ENCODE peak calls at places on chromosomes 16 and 17, in nine cellular contexts. Q is kidney glomerular epithelial cell; F is NCI-H1105; L is SK-N-MC; J is cardiac muscle cell; N is left ventricle myocardium superior; O is stimulated activated CD8-positive, alpha-beta memory T cell treated with anti-CD3 and anti-CD28 coated beads, Interleukin-2, amount 100 ng/mL, for 1 hour; M is HTR-8/SVneo; I is H7. B is an unnamed sample.

GRCh38 chr17:79658811-79659207 is 48.0 kb upstream of the RBFOX3 start:
- DNase-seq in Q (no peak), F (no peak), L (no peak), J (peak), N (no peak), O (no peak), M (no peak), I (peak), B (peak)

GRCh38 chr17:43392397-43392796 is 6.4 kb upstream of the ARL4D start:
- DNase-seq in Q (no peak), F (no peak), L (no peak), J (no peak), N (no peak), O (no peak), M (no peak), I (no peak), B (no peak)

GRCh38 chr16:31713071-31713944 is 160.3 kb upstream of the ZNF267 start:
- DNase-seq in Q (peak), F (peak), L (peak), J (peak), N (peak), O (peak), M (peak), I (peak), B (peak)

GRCh38 chr16:76583466-76583865 is 306.3 kb downstream of the CNTNAP4 start:
- DNase-seq in Q (no peak), F (peak), L (no peak), J (peak), N (peak), O (no peak), M (no peak), I (no peak), B (peak)

GRCh38 chr17:31787857-31788570 is 71.0 kb downstream of the COPRS start:
- DNase-seq in Q (peak), F (no peak), L (no peak), J (peak), N (peak), O (no peak), M (peak), I (no peak), B (peak)

GRCh38 chr17:16872836-16873653 is 98.9 kb downstream of the TNFRSF13B start:
- DNase-seq in Q (no peak), F (peak), L (no peak), J (peak), N (peak), O (no peak), M (peak), I (peak), B (peak)

GRCh38 chr16:17339764-17340541 is 130.8 kb downstream of the XYLT1 start:
- DNase-seq in Q (no peak), F (no peak), L (no peak), J (peak), N (no peak), O (no peak), M (no peak), I (no peak), B (peak)

GRCh38 chr16:445566-445965 is 20.1 kb downstream of the RAB11FIP3 start:
- DNase-seq in Q (no peak), F (no peak), L (no peak), J (no peak), N (no peak), O (no peak), M (no peak), I (peak), B (no peak)

GRCh38 chr17:58965221-58965620 is 141.5 kb downstream of the TRIM37 start:
- DNase-seq in Q (no peak), F (no peak), L (no peak), J (no peak), N (no peak), O (no peak), M (no peak), I (no peak), B (no peak)

GRCh38 chr17:50272711-50273653 is 1.3 kb upstream of the TMEM92 start:
- DNase-seq in Q (no peak), F (peak), L (no peak), J (peak), N (peak), O (peak), M (peak), I (peak), B (peak)

B was measured in H4.